ENCODE peak calls at places on chromosomes 13 and 19, in nine cellular contexts. One of them, this sample, is unnamed.
A peak's percentile ranks its signal among the peaks of the same experiment; 100 is the strongest.

GRCh38 chr13:114173261-114173660 is 5.8 kb upstream of the CFAP97D2 start:
- DNase-seq in upper lobe of left lung: no peak
- DNase-seq in HFFc6: no peak
- DNase-seq in adrenal gland: no peak
- DNase-seq in NCI-H2029 treated with DMSO at 0.1 percent for 48 hours: no peak
- DNase-seq in HS-5: no peak
- DNase-seq in heart left ventricle: no peak
- DNase-seq in left ventricle myocardium inferior: no peak
- DNase-seq in psoas muscle: no peak
- DNase-seq in this sample: no peak

GRCh38 chr13:111908981-111909380 is 158.0 kb upstream of the SOX1 start:
- DNase-seq in upper lobe of left lung: no peak
- DNase-seq in NCI-H2029 treated with DMSO at 0.1 percent for 48 hours: no peak
- DNase-seq in heart left ventricle: no peak
- DNase-seq in HS-5: no peak
- DNase-seq in adrenal gland: no peak
- DNase-seq in psoas muscle: no peak
- DNase-seq in HFFc6: no peak
- DNase-seq in left ventricle myocardium inferior: no peak
- DNase-seq in this sample: no peak

GRCh38 chr19:55461974-55462628 is 659 bp upstream of the ISOC2 start:
- DNase-seq in upper lobe of left lung: no peak
- DNase-seq in HS-5: no peak
- DNase-seq in HFFc6: no peak
- DNase-seq in heart left ventricle: no peak
- DNase-seq in NCI-H2029 treated with DMSO at 0.1 percent for 48 hours: no peak
- DNase-seq in adrenal gland: no peak
- DNase-seq in left ventricle myocardium inferior: no peak
- DNase-seq in psoas muscle: no peak
- DNase-seq in this sample: peak; percentile 58

GRCh38 chr13:29801102-29801501 is 49.3 kb downstream of the UBL3 start:
- DNase-seq in heart left ventricle: no peak
- DNase-seq in upper lobe of left lung: no peak
- DNase-seq in HS-5: no peak
- DNase-seq in adrenal gland: no peak
- DNase-seq in psoas muscle: no peak
- DNase-seq in HFFc6: no peak
- DNase-seq in NCI-H2029 treated with DMSO at 0.1 percent for 48 hours: no peak
- DNase-seq in left ventricle myocardium inferior: no peak
- DNase-seq in this sample: no peak

GRCh38 chr19:35436477-35437141 is 11.4 kb upstream of the FFAR2 start:
- DNase-seq in heart left ventricle: no peak
- DNase-seq in upper lobe of left lung: peak; percentile 48
- DNase-seq in HS-5: peak; percentile 11
- DNase-seq in NCI-H2029 treated with DMSO at 0.1 percent for 48 hours: no peak
- DNase-seq in left ventricle myocardium inferior: no peak
- DNase-seq in adrenal gland: peak; percentile 64
- DNase-seq in HFFc6: no peak
- DNase-seq in psoas muscle: no peak
- DNase-seq in this sample: peak; percentile 47

GRCh38 chr13:109785141-109785891 is 1.1 kb downstream of the IRS2 start:
- DNase-seq in left ventricle myocardium inferior: peak; percentile 55
- DNase-seq in adrenal gland: peak; percentile 79
- DNase-seq in HS-5: no peak
- DNase-seq in heart left ventricle: no peak
- DNase-seq in psoas muscle: peak; percentile 45
- DNase-seq in HFFc6: no peak
- DNase-seq in upper lobe of left lung: peak; percentile 66
- DNase-seq in NCI-H2029 treated with DMSO at 0.1 percent for 48 hours: no peak
- DNase-seq in this sample: peak; percentile 81

GRCh38 chr13:39370554-39370953 is 232.4 kb downstream of the LHFPL6 start:
- DNase-seq in adrenal gland: no peak
- DNase-seq in heart left ventricle: peak; percentile 25
- DNase-seq in psoas muscle: no peak
- DNase-seq in upper lobe of left lung: no peak
- DNase-seq in left ventricle myocardium inferior: peak; percentile 35
- DNase-seq in HFFc6: peak; percentile 30
- DNase-seq in NCI-H2029 treated with DMSO at 0.1 percent for 48 hours: no peak
- DNase-seq in HS-5: no peak
- DNase-seq in this sample: peak; percentile 82

GRCh38 chr13:106835477-106835876 is 267.5 kb upstream of the ARGLU1 start:
- DNase-seq in left ventricle myocardium inferior: no peak
- DNase-seq in psoas muscle: no peak
- DNase-seq in adrenal gland: no peak
- DNase-seq in upper lobe of left lung: no peak
- DNase-seq in heart left ventricle: no peak
- DNase-seq in HS-5: no peak
- DNase-seq in NCI-H2029 treated with DMSO at 0.1 percent for 48 hours: no peak
- DNase-seq in HFFc6: no peak
- DNase-seq in this sample: no peak

GRCh38 chr13:26255717-26256277 is 1.9 kb downstream of the CDK8 start:
- DNase-seq in HFFc6: no peak
- DNase-seq in NCI-H2029 treated with DMSO at 0.1 percent for 48 hours: peak; percentile 9
- DNase-seq in psoas muscle: no peak
- DNase-seq in adrenal gland: no peak
- DNase-seq in left ventricle myocardium inferior: no peak
- DNase-seq in HS-5: no peak
- DNase-seq in upper lobe of left lung: no peak
- DNase-seq in heart left ventricle: no peak
- DNase-seq in this sample: peak; percentile 14

GRCh38 chr13:42494157-42494556 is 79.8 kb upstream of the TNFSF11 start:
- DNase-seq in upper lobe of left lung: no peak
- DNase-seq in left ventricle myocardium inferior: no peak
- DNase-seq in HS-5: no peak
- DNase-seq in adrenal gland: no peak
- DNase-seq in psoas muscle: no peak
- DNase-seq in HFFc6: no peak
- DNase-seq in heart left ventricle: no peak
- DNase-seq in NCI-H2029 treated with DMSO at 0.1 percent for 48 hours: no peak
- DNase-seq in this sample: no peak

GRCh38 chr19:51341066-51341465 is 873 bp downstream of the VSIG10L start:
- DNase-seq in upper lobe of left lung: no peak
- DNase-seq in HFFc6: no peak
- DNase-seq in NCI-H2029 treated with DMSO at 0.1 percent for 48 hours: no peak
- DNase-seq in HS-5: no peak
- DNase-seq in psoas muscle: no peak
- DNase-seq in adrenal gland: no peak
- DNase-seq in heart left ventricle: no peak
- DNase-seq in left ventricle myocardium inferior: no peak
- DNase-seq in this sample: no peak

GRCh38 chr13:27201661-27202060 is 30.1 kb upstream of the USP12 start:
- DNase-seq in heart left ventricle: no peak
- DNase-seq in HS-5: no peak
- DNase-seq in psoas muscle: no peak
- DNase-seq in NCI-H2029 treated with DMSO at 0.1 percent for 48 hours: no peak
- DNase-seq in upper lobe of left lung: no peak
- DNase-seq in adrenal gland: no peak
- DNase-seq in left ventricle myocardium inferior: no peak
- DNase-seq in HFFc6: peak; percentile 35
- DNase-seq in this sample: peak; percentile 20

GRCh38 chr19:4266253-4267000 is 12.6 kb upstream of the SHD start:
- DNase-seq in psoas muscle: no peak
- DNase-seq in upper lobe of left lung: no peak
- DNase-seq in left ventricle myocardium inferior: no peak
- DNase-seq in adrenal gland: no peak
- DNase-seq in NCI-H2029 treated with DMSO at 0.1 percent for 48 hours: no peak
- DNase-seq in heart left ventricle: no peak
- DNase-seq in HS-5: no peak
- DNase-seq in HFFc6: no peak
- DNase-seq in this sample: no peak

GRCh38 chr13:30808600-30808999 is 73.3 kb downstream of the ALOX5AP start:
- DNase-seq in left ventricle myocardium inferior: no peak
- DNase-seq in HFFc6: no peak
- DNase-seq in upper lobe of left lung: no peak
- DNase-seq in heart left ventricle: no peak
- DNase-seq in adrenal gland: no peak
- DNase-seq in HS-5: no peak
- DNase-seq in psoas muscle: no peak
- DNase-seq in NCI-H2029 treated with DMSO at 0.1 percent for 48 hours: no peak
- DNase-seq in this sample: no peak

GRCh38 chr13:28983661-28984060 is 163.5 kb downstream of the MTUS2 start:
- DNase-seq in left ventricle myocardium inferior: no peak
- DNase-seq in NCI-H2029 treated with DMSO at 0.1 percent for 48 hours: peak; percentile 19
- DNase-seq in HFFc6: no peak
- DNase-seq in heart left ventricle: no peak
- DNase-seq in HS-5: no peak
- DNase-seq in adrenal gland: no peak
- DNase-seq in upper lobe of left lung: no peak
- DNase-seq in psoas muscle: no peak
- DNase-seq in this sample: no peak

GRCh38 chr19:18029617-18030338 is 21.8 kb downstream of the ARRDC2 start:
- DNase-seq in HS-5: no peak
- DNase-seq in adrenal gland: peak; percentile 92
- DNase-seq in NCI-H2029 treated with DMSO at 0.1 percent for 48 hours: peak; percentile 93
- DNase-seq in upper lobe of left lung: peak; percentile 66
- DNase-seq in heart left ventricle: no peak
- DNase-seq in left ventricle myocardium inferior: no peak
- DNase-seq in psoas muscle: peak; percentile 78
- DNase-seq in HFFc6: peak; percentile 28
- DNase-seq in this sample: no peak

GRCh38 chr13:41061914-41062837 is 867 bp downstream of the WBP4 start:
- DNase-seq in psoas muscle: no peak
- DNase-seq in heart left ventricle: no peak
- DNase-seq in NCI-H2029 treated with DMSO at 0.1 percent for 48 hours: no peak
- DNase-seq in adrenal gland: no peak
- DNase-seq in upper lobe of left lung: no peak
- DNase-seq in left ventricle myocardium inferior: no peak
- DNase-seq in HS-5: no peak
- DNase-seq in HFFc6: peak; percentile 40
- DNase-seq in this sample: peak; percentile 35

GRCh38 chr13:48776396-48776795 is 122.7 kb downstream of the CYSLTR2 start:
- DNase-seq in upper lobe of left lung: no peak
- DNase-seq in psoas muscle: no peak
- DNase-seq in adrenal gland: no peak
- DNase-seq in heart left ventricle: no peak
- DNase-seq in NCI-H2029 treated with DMSO at 0.1 percent for 48 hours: no peak
- DNase-seq in HFFc6: peak; percentile 16
- DNase-seq in left ventricle myocardium inferior: no peak
- DNase-seq in HS-5: no peak
- DNase-seq in this sample: no peak

GRCh38 chr13:106471957-106472543 is 63.4 kb downstream of the EFNB2 start:
- DNase-seq in psoas muscle: peak; percentile 28
- DNase-seq in adrenal gland: peak; percentile 71
- DNase-seq in NCI-H2029 treated with DMSO at 0.1 percent for 48 hours: no peak
- DNase-seq in HFFc6: peak; percentile 85
- DNase-seq in heart left ventricle: peak; percentile 43
- DNase-seq in upper lobe of left lung: peak; percentile 41
- DNase-seq in left ventricle myocardium inferior: no peak
- DNase-seq in HS-5: peak; percentile 60
- DNase-seq in this sample: peak; percentile 68

GRCh38 chr13:41981961-41982723 is 21.2 kb upstream of the VWA8 start:
- DNase-seq in left ventricle myocardium inferior: no peak
- DNase-seq in upper lobe of left lung: no peak
- DNase-seq in heart left ventricle: no peak
- DNase-seq in HFFc6: no peak
- DNase-seq in NCI-H2029 treated with DMSO at 0.1 percent for 48 hours: no peak
- DNase-seq in psoas muscle: no peak
- DNase-seq in HS-5: no peak
- DNase-seq in adrenal gland: no peak
- DNase-seq in this sample: peak; percentile 46

GRCh38 chr19:16442386-16443276 is 29.1 kb downstream of the EPS15L1 start:
- DNase-seq in HFFc6: no peak
- DNase-seq in HS-5: no peak
- DNase-seq in NCI-H2029 treated with DMSO at 0.1 percent for 48 hours: peak; percentile 40
- DNase-seq in psoas muscle: no peak
- DNase-seq in adrenal gland: peak; percentile 82
- DNase-seq in left ventricle myocardium inferior: peak; percentile 61
- DNase-seq in upper lobe of left lung: no peak
- DNase-seq in heart left ventricle: peak; percentile 58
- DNase-seq in this sample: no peak

GRCh38 chr13:26370495-26370990 is 116.6 kb downstream of the CDK8 start:
- DNase-seq in NCI-H2029 treated with DMSO at 0.1 percent for 48 hours: no peak
- DNase-seq in HFFc6: no peak
- DNase-seq in heart left ventricle: no peak
- DNase-seq in left ventricle myocardium inferior: no peak
- DNase-seq in adrenal gland: no peak
- DNase-seq in HS-5: no peak
- DNase-seq in psoas muscle: no peak
- DNase-seq in upper lobe of left lung: no peak
- DNase-seq in this sample: no peak

GRCh38 chr19:35309481-35310279 is 17.7 kb downstream of the MAG start:
- DNase-seq in upper lobe of left lung: peak; percentile 42
- DNase-seq in HFFc6: no peak
- DNase-seq in psoas muscle: peak; percentile 17
- DNase-seq in left ventricle myocardium inferior: no peak
- DNase-seq in NCI-H2029 treated with DMSO at 0.1 percent for 48 hours: no peak
- DNase-seq in HS-5: no peak
- DNase-seq in heart left ventricle: peak; percentile 50
- DNase-seq in adrenal gland: peak; percentile 88
- DNase-seq in this sample: no peak

GRCh38 chr19:10000171-10000826 is 10.0 kb downstream of the COL5A3 start:
- DNase-seq in heart left ventricle: peak; percentile 61
- DNase-seq in psoas muscle: peak; percentile 63
- DNase-seq in NCI-H2029 treated with DMSO at 0.1 percent for 48 hours: peak; percentile 7
- DNase-seq in left ventricle myocardium inferior: peak; percentile 61
- DNase-seq in adrenal gland: peak; percentile 81
- DNase-seq in upper lobe of left lung: peak; percentile 50
- DNase-seq in HS-5: no peak
- DNase-seq in HFFc6: peak; percentile 25
- DNase-seq in this sample: no peak

GRCh38 chr13:71964491-71965108 is 97.6 kb upstream of the DACH1 start:
- DNase-seq in psoas muscle: no peak
- DNase-seq in upper lobe of left lung: no peak
- DNase-seq in left ventricle myocardium inferior: no peak
- DNase-seq in adrenal gland: no peak
- DNase-seq in NCI-H2029 treated with DMSO at 0.1 percent for 48 hours: no peak
- DNase-seq in HFFc6: no peak
- DNase-seq in HS-5: no peak
- DNase-seq in heart left ventricle: no peak
- DNase-seq in this sample: no peak

GRCh38 chr13:21717817-21718216 is 46.9 kb downstream of the FGF9 start:
- DNase-seq in HS-5: no peak
- DNase-seq in adrenal gland: no peak
- DNase-seq in NCI-H2029 treated with DMSO at 0.1 percent for 48 hours: no peak
- DNase-seq in psoas muscle: no peak
- DNase-seq in left ventricle myocardium inferior: no peak
- DNase-seq in HFFc6: no peak
- DNase-seq in upper lobe of left lung: no peak
- DNase-seq in heart left ventricle: no peak
- DNase-seq in this sample: no peak

GRCh38 chr19:31448221-31448657 is 99.0 kb upstream of the TSHZ3 start:
- DNase-seq in left ventricle myocardium inferior: peak; percentile 82
- DNase-seq in HS-5: no peak
- DNase-seq in upper lobe of left lung: peak; percentile 26
- DNase-seq in HFFc6: peak; percentile 83
- DNase-seq in heart left ventricle: peak; percentile 65
- DNase-seq in NCI-H2029 treated with DMSO at 0.1 percent for 48 hours: peak; percentile 88
- DNase-seq in psoas muscle: peak; percentile 72
- DNase-seq in adrenal gland: peak; percentile 52
- DNase-seq in this sample: peak; percentile 82

GRCh38 chr13:114222461-114222968 is 12.2 kb upstream of the CDC16 start:
- DNase-seq in psoas muscle: no peak
- DNase-seq in HS-5: no peak
- DNase-seq in HFFc6: no peak
- DNase-seq in upper lobe of left lung: peak; percentile 60
- DNase-seq in heart left ventricle: no peak
- DNase-seq in left ventricle myocardium inferior: no peak
- DNase-seq in NCI-H2029 treated with DMSO at 0.1 percent for 48 hours: no peak
- DNase-seq in adrenal gland: no peak
- DNase-seq in this sample: no peak

GRCh38 chr13:95641961-95642621 is 2.4 kb downstream of the DZIP1 start:
- DNase-seq in HFFc6: peak; percentile 13
- DNase-seq in left ventricle myocardium inferior: peak; percentile 41
- DNase-seq in psoas muscle: peak; percentile 43
- DNase-seq in heart left ventricle: peak; percentile 30
- DNase-seq in upper lobe of left lung: peak; percentile 34
- DNase-seq in HS-5: no peak
- DNase-seq in adrenal gland: peak; percentile 64
- DNase-seq in NCI-H2029 treated with DMSO at 0.1 percent for 48 hours: no peak
- DNase-seq in this sample: peak; percentile 41

GRCh38 chr13:74248477-74248876 is 114.3 kb upstream of the KLF12 start:
- DNase-seq in left ventricle myocardium inferior: no peak
- DNase-seq in adrenal gland: no peak
- DNase-seq in upper lobe of left lung: no peak
- DNase-seq in heart left ventricle: no peak
- DNase-seq in psoas muscle: no peak
- DNase-seq in HS-5: no peak
- DNase-seq in NCI-H2029 treated with DMSO at 0.1 percent for 48 hours: no peak
- DNase-seq in HFFc6: no peak
- DNase-seq in this sample: no peak